ENCODE peak calls at places on chromosomes 2 and 18, in nine cellular contexts. One of them, this sample, is unnamed.

GRCh38 chr18:75408554-75409506 is 18.7 kb downstream of the SMIM21 start:
- DNase-seq in RWPE2: peak; percentile 87
- DNase-seq in hepatocyte: peak; percentile 24
- DNase-seq in CD8-positive, alpha-beta T cell: no peak
- DNase-seq in HAP-1: no peak
- DNase-seq in upper lobe of left lung: no peak
- DNase-seq in fibroblast of lung: peak; percentile 97
- DNase-seq in psoas muscle: no peak
- DNase-seq in heart right ventricle: no peak
- DNase-seq in this sample: no peak

GRCh38 chr2:2793925-2794324 is 462.9 kb upstream of the MYT1L start:
- DNase-seq in RWPE2: no peak
- DNase-seq in hepatocyte: no peak
- DNase-seq in CD8-positive, alpha-beta T cell: no peak
- DNase-seq in HAP-1: no peak
- DNase-seq in upper lobe of left lung: no peak
- DNase-seq in fibroblast of lung: no peak
- DNase-seq in psoas muscle: no peak
- DNase-seq in heart right ventricle: no peak
- DNase-seq in this sample: no peak

GRCh38 chr2:10005461-10005860 is 37.9 kb upstream of the KLF11 start:
- DNase-seq in RWPE2: no peak
- DNase-seq in hepatocyte: no peak
- DNase-seq in CD8-positive, alpha-beta T cell: no peak
- DNase-seq in HAP-1: no peak
- DNase-seq in upper lobe of left lung: no peak
- DNase-seq in fibroblast of lung: no peak
- DNase-seq in psoas muscle: no peak
- DNase-seq in heart right ventricle: no peak
- DNase-seq in this sample: no peak

GRCh38 chr18:45412577-45412976 is 202.7 kb upstream of the SLC14A2 start:
- DNase-seq in RWPE2: no peak
- DNase-seq in hepatocyte: no peak
- DNase-seq in CD8-positive, alpha-beta T cell: no peak
- DNase-seq in HAP-1: no peak
- DNase-seq in upper lobe of left lung: no peak
- DNase-seq in fibroblast of lung: no peak
- DNase-seq in psoas muscle: no peak
- DNase-seq in heart right ventricle: no peak
- DNase-seq in this sample: no peak

GRCh38 chr18:6576706-6577375 is 152.7 kb upstream of the ARHGAP28 start:
- DNase-seq in RWPE2: no peak
- DNase-seq in hepatocyte: no peak
- DNase-seq in CD8-positive, alpha-beta T cell: no peak
- DNase-seq in HAP-1: no peak
- DNase-seq in upper lobe of left lung: no peak
- DNase-seq in fibroblast of lung: no peak
- DNase-seq in psoas muscle: no peak
- DNase-seq in heart right ventricle: no peak
- DNase-seq in this sample: no peak

GRCh38 chr2:234919711-234920110 is 32.1 kb upstream of the SH3BP4 start:
- DNase-seq in RWPE2: no peak
- DNase-seq in hepatocyte: peak; percentile 19
- DNase-seq in CD8-positive, alpha-beta T cell: no peak
- DNase-seq in HAP-1: no peak
- DNase-seq in upper lobe of left lung: no peak
- DNase-seq in fibroblast of lung: no peak
- DNase-seq in psoas muscle: no peak
- DNase-seq in heart right ventricle: no peak
- DNase-seq in this sample: no peak

GRCh38 chr2:237874585-237875161 is 15.2 kb downstream of the RAMP1 start:
- DNase-seq in RWPE2: no peak
- DNase-seq in hepatocyte: peak; percentile 6
- DNase-seq in CD8-positive, alpha-beta T cell: no peak
- DNase-seq in HAP-1: no peak
- DNase-seq in upper lobe of left lung: no peak
- DNase-seq in fibroblast of lung: peak; percentile 68
- DNase-seq in psoas muscle: no peak
- DNase-seq in heart right ventricle: no peak
- DNase-seq in this sample: peak; percentile 47

GRCh38 chr2:187383043-187383800 is 64.8 kb downstream of the CALCRL start:
- DNase-seq in RWPE2: no peak
- DNase-seq in hepatocyte: no peak
- DNase-seq in CD8-positive, alpha-beta T cell: no peak
- DNase-seq in HAP-1: no peak
- DNase-seq in upper lobe of left lung: no peak
- DNase-seq in fibroblast of lung: no peak
- DNase-seq in psoas muscle: no peak
- DNase-seq in heart right ventricle: no peak
- DNase-seq in this sample: no peak

GRCh38 chr2:206443735-206444527 is 599 bp downstream of the ADAM23 start:
- DNase-seq in RWPE2: no peak
- DNase-seq in hepatocyte: peak; percentile 70
- DNase-seq in CD8-positive, alpha-beta T cell: no peak
- DNase-seq in HAP-1: peak; percentile 38
- DNase-seq in upper lobe of left lung: peak; percentile 86
- DNase-seq in fibroblast of lung: peak; percentile 25
- DNase-seq in psoas muscle: peak; percentile 26
- DNase-seq in heart right ventricle: peak; percentile 29
- DNase-seq in this sample: no peak

GRCh38 chr2:109500910-109501309 is 112.9 kb downstream of the SEPTIN10 start:
- DNase-seq in RWPE2: no peak
- DNase-seq in hepatocyte: no peak
- DNase-seq in CD8-positive, alpha-beta T cell: no peak
- DNase-seq in HAP-1: no peak
- DNase-seq in upper lobe of left lung: no peak
- DNase-seq in fibroblast of lung: no peak
- DNase-seq in psoas muscle: no peak
- DNase-seq in heart right ventricle: no peak
- DNase-seq in this sample: no peak

GRCh38 chr2:56287508-56287907 is 103.7 kb downstream of the CCDC85A start:
- DNase-seq in RWPE2: no peak
- DNase-seq in hepatocyte: no peak
- DNase-seq in CD8-positive, alpha-beta T cell: no peak
- DNase-seq in HAP-1: no peak
- DNase-seq in upper lobe of left lung: no peak
- DNase-seq in fibroblast of lung: no peak
- DNase-seq in psoas muscle: no peak
- DNase-seq in heart right ventricle: no peak
- DNase-seq in this sample: no peak

GRCh38 chr2:56288863-56289580 is 105.2 kb downstream of the CCDC85A start:
- DNase-seq in RWPE2: no peak
- DNase-seq in hepatocyte: peak; percentile 7
- DNase-seq in CD8-positive, alpha-beta T cell: no peak
- DNase-seq in HAP-1: no peak
- DNase-seq in upper lobe of left lung: no peak
- DNase-seq in fibroblast of lung: no peak
- DNase-seq in psoas muscle: no peak
- DNase-seq in heart right ventricle: no peak
- DNase-seq in this sample: no peak

GRCh38 chr2:56285224-56285623 is 101.4 kb downstream of the CCDC85A start:
- DNase-seq in RWPE2: no peak
- DNase-seq in hepatocyte: no peak
- DNase-seq in CD8-positive, alpha-beta T cell: no peak
- DNase-seq in HAP-1: no peak
- DNase-seq in upper lobe of left lung: no peak
- DNase-seq in fibroblast of lung: no peak
- DNase-seq in psoas muscle: no peak
- DNase-seq in heart right ventricle: no peak
- DNase-seq in this sample: no peak

GRCh38 chr2:56287974-56288373 is 104.2 kb downstream of the CCDC85A start:
- DNase-seq in RWPE2: no peak
- DNase-seq in hepatocyte: no peak
- DNase-seq in CD8-positive, alpha-beta T cell: no peak
- DNase-seq in HAP-1: no peak
- DNase-seq in upper lobe of left lung: no peak
- DNase-seq in fibroblast of lung: no peak
- DNase-seq in psoas muscle: no peak
- DNase-seq in heart right ventricle: no peak
- DNase-seq in this sample: no peak

GRCh38 chr2:56286936-56287335 is 103.1 kb downstream of the CCDC85A start:
- DNase-seq in RWPE2: no peak
- DNase-seq in hepatocyte: no peak
- DNase-seq in CD8-positive, alpha-beta T cell: no peak
- DNase-seq in HAP-1: no peak
- DNase-seq in upper lobe of left lung: no peak
- DNase-seq in fibroblast of lung: no peak
- DNase-seq in psoas muscle: no peak
- DNase-seq in heart right ventricle: no peak
- DNase-seq in this sample: no peak
- H3K9me3 ChIP-seq in RWPE2: no peaks in the 10 kb centered on the region
- H3K9me3 ChIP-seq in hepatocyte: no peaks in the 10 kb centered on the region
- H3K9me3 ChIP-seq in CD8-positive, alpha-beta T cell: no peaks in the 10 kb centered on the region
- H3K9me3 ChIP-seq in HAP-1: no peaks in the 10 kb centered on the region
- H3K9me3 ChIP-seq in upper lobe of left lung: no peaks in the 10 kb centered on the region
- H3K9me3 ChIP-seq in fibroblast of lung: no peaks in the 10 kb centered on the region
- H3K9me3 ChIP-seq in psoas muscle: no peaks in the 10 kb centered on the region
- H3K9me3 ChIP-seq in heart right ventricle: no peaks in the 10 kb centered on the region
- H3K9me3 ChIP-seq in this sample: no peaks in the 10 kb centered on the region

GRCh38 chr2:168611091-168611490 is 155.0 kb downstream of the CERS6 start:
- DNase-seq in RWPE2: no peak
- DNase-seq in hepatocyte: no peak
- DNase-seq in CD8-positive, alpha-beta T cell: no peak
- DNase-seq in HAP-1: no peak
- DNase-seq in upper lobe of left lung: no peak
- DNase-seq in fibroblast of lung: no peak
- DNase-seq in psoas muscle: no peak
- DNase-seq in heart right ventricle: no peak
- DNase-seq in this sample: no peak

GRCh38 chr2:168614291-168615018 is 158.4 kb downstream of the CERS6 start:
- DNase-seq in RWPE2: peak; percentile 80
- DNase-seq in hepatocyte: no peak
- DNase-seq in CD8-positive, alpha-beta T cell: no peak
- DNase-seq in HAP-1: no peak
- DNase-seq in upper lobe of left lung: no peak
- DNase-seq in fibroblast of lung: no peak
- DNase-seq in psoas muscle: no peak
- DNase-seq in heart right ventricle: no peak
- DNase-seq in this sample: no peak

GRCh38 chr2:168611896-168612650 is 156.0 kb downstream of the CERS6 start:
- DNase-seq in RWPE2: no peak
- DNase-seq in hepatocyte: no peak
- DNase-seq in CD8-positive, alpha-beta T cell: no peak
- DNase-seq in HAP-1: no peak
- DNase-seq in upper lobe of left lung: no peak
- DNase-seq in fibroblast of lung: no peak
- DNase-seq in psoas muscle: no peak
- DNase-seq in heart right ventricle: no peak
- DNase-seq in this sample: no peak

GRCh38 chr2:168613510-168613909 is 157.4 kb downstream of the CERS6 start:
- DNase-seq in RWPE2: no peak
- DNase-seq in hepatocyte: no peak
- DNase-seq in CD8-positive, alpha-beta T cell: no peak
- DNase-seq in HAP-1: no peak
- DNase-seq in upper lobe of left lung: no peak
- DNase-seq in fibroblast of lung: no peak
- DNase-seq in psoas muscle: no peak
- DNase-seq in heart right ventricle: no peak
- DNase-seq in this sample: no peak

DNA sequence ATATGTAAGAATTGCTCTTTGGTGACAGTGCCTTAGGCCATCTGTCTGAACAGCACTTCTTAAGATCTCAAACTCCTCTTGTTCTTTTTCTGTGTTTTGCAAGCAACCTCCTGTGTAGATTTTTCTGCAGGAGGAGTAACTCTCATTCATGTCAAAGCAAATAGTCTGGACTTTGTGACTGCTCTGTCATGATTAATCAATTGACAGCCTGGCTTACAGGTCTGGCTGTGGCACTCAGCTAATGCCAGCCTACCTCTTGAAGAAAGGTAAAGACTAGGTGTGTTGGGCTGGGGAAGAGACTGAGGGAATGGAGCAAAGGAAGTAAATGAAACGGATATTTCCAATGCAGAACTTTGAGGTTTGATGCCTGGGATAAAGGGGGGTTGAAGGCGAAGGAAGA is 156.6 kb downstream of the CERS6 start:
- DNase-seq in RWPE2: no peak
- DNase-seq in hepatocyte: no peak
- DNase-seq in CD8-positive, alpha-beta T cell: no peak
- DNase-seq in HAP-1: no peak
- DNase-seq in upper lobe of left lung: no peak
- DNase-seq in fibroblast of lung: no peak
- DNase-seq in psoas muscle: no peak
- DNase-seq in heart right ventricle: no peak
- DNase-seq in this sample: no peak
- H3K9me3 ChIP-seq in RWPE2: no peaks in the 10 kb centered on the region
- H3K9me3 ChIP-seq in hepatocyte: no peaks in the 10 kb centered on the region
- H3K9me3 ChIP-seq in CD8-positive, alpha-beta T cell: no peaks in the 10 kb centered on the region
- H3K9me3 ChIP-seq in HAP-1: no peaks in the 10 kb centered on the region
- H3K9me3 ChIP-seq in upper lobe of left lung: no peaks in the 10 kb centered on the region
- H3K9me3 ChIP-seq in fibroblast of lung: no peaks in the 10 kb centered on the region
- H3K9me3 ChIP-seq in psoas muscle: no peaks in the 10 kb centered on the region
- H3K9me3 ChIP-seq in heart right ventricle: no peaks in the 10 kb centered on the region
- H3K9me3 ChIP-seq in this sample: no peaks in the 10 kb centered on the region

DNA sequence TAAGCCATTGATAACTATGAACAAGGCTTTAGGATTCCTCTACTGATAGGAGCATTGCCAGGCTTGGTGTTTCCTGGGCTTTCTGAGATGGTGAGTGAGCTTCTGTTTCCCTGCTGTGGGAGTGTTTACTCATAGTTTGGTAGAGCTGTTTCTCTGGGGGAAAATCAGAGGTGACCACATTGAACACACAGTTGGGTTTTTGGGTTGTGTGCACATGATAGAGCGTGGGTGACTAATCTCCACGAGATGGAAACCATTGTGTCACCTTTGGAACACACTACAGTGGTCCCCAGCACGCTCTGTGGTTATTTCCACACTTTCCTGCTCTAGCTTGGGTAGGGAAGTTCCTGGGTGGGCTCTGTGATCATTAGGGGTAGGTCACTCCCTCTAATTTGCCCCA is 5.4 kb downstream of the IL1R1 start:
- DNase-seq in RWPE2: no peak
- DNase-seq in hepatocyte: no peak
- DNase-seq in CD8-positive, alpha-beta T cell: no peak
- DNase-seq in HAP-1: no peak
- DNase-seq in upper lobe of left lung: no peak
- DNase-seq in fibroblast of lung: no peak
- DNase-seq in psoas muscle: no peak
- DNase-seq in heart right ventricle: no peak
- DNase-seq in this sample: no peak
- H3K9me3 ChIP-seq in RWPE2: peaks cover 4% of the 10 kb centered on the region
- H3K9me3 ChIP-seq in hepatocyte: peaks cover 4% of the 10 kb centered on the region
- H3K9me3 ChIP-seq in CD8-positive, alpha-beta T cell: peaks cover 6% of the 10 kb centered on the region
- H3K9me3 ChIP-seq in HAP-1: no peaks in the 10 kb centered on the region
- H3K9me3 ChIP-seq in upper lobe of left lung: no peaks in the 10 kb centered on the region
- H3K9me3 ChIP-seq in fibroblast of lung: peaks cover 11% of the 10 kb centered on the region
- H3K9me3 ChIP-seq in psoas muscle: peaks cover 25% of the 10 kb centered on the region
- H3K9me3 ChIP-seq in heart right ventricle: peaks cover 16% of the 10 kb centered on the region
- H3K9me3 ChIP-seq in this sample: no peaks in the 10 kb centered on the region

GRCh38 chr18:14106906-14107305 is 25.3 kb downstream of the ZNF519 start:
- DNase-seq in RWPE2: no peak
- DNase-seq in hepatocyte: no peak
- DNase-seq in CD8-positive, alpha-beta T cell: no peak
- DNase-seq in HAP-1: no peak
- DNase-seq in upper lobe of left lung: no peak
- DNase-seq in fibroblast of lung: no peak
- DNase-seq in psoas muscle: no peak
- DNase-seq in heart right ventricle: no peak
- DNase-seq in this sample: no peak
- H3K9me3 ChIP-seq in RWPE2: peaks cover 21% of the 10 kb centered on the region
- H3K9me3 ChIP-seq in hepatocyte: peaks cover 15% of the 10 kb centered on the region
- H3K9me3 ChIP-seq in CD8-positive, alpha-beta T cell: peaks cover 3% of the 10 kb centered on the region
- H3K9me3 ChIP-seq in HAP-1: peaks cover 13% of the 10 kb centered on the region
- H3K9me3 ChIP-seq in upper lobe of left lung: peaks cover 18% of the 10 kb centered on the region
- H3K9me3 ChIP-seq in fibroblast of lung: no peaks in the 10 kb centered on the region
- H3K9me3 ChIP-seq in psoas muscle: peaks cover 17% of the 10 kb centered on the region
- H3K9me3 ChIP-seq in heart right ventricle: peaks cover 47% of the 10 kb centered on the region
- H3K9me3 ChIP-seq in this sample: peaks cover 7% of the 10 kb centered on the region

This sample was measured in breast epithelium.